ENCODE peak calls at places on chromosomes 4 and X, in ten cellular contexts. C is PC-9; G is effector memory CD8-positive, alpha-beta T cell; K is fibroblast of lung; Y is PC-3; M is NCI-H2029; I is GM23338; Q is fibroblast of pulmonary artery; P is T-helper 2 cell; X is HTR-8/SVneo. Z is an unnamed sample.
A peak's percentile ranks its signal among the peaks of the same experiment; 100 is the strongest.

GRCh38 chrX:123959281-123960063 is 2.0 kb upstream of the STAG2 start:
- DNase-seq in C (peak; percentile 24), G (no peak), K (peak; percentile 43), Y (peak; percentile 43), M (no peak), I (peak; percentile 19), Q (peak; percentile 35), P (no peak), X (no peak), Z (no peak)

GRCh38 chrX:131394384-131394783 is 105.3 kb upstream of the IGSF1 start:
- DNase-seq in C (peak; percentile 3), G (no peak), K (no peak), Y (no peak), M (no peak), I (no peak), Q (no peak), P (no peak), X (no peak), Z (no peak)

GRCh38 chr4:47221721-47222120 is 190.4 kb downstream of the GABRB1 start:
- DNase-seq in C (no peak), G (no peak), K (peak; percentile 76), Y (no peak), M (no peak), I (no peak), Q (peak; percentile 82), P (no peak), X (no peak), Z (no peak)

GRCh38 chr4:26288308-26288982 is 32.4 kb upstream of the RBPJ start:
- DNase-seq in C (peak; percentile 20), G (no peak), K (peak; percentile 65), Y (peak; percentile 59), M (no peak), I (no peak), Q (peak; percentile 45), P (peak; percentile 94), X (no peak), Z (no peak)

GRCh38 chrX:13248867-13249521 is 70.9 kb downstream of the ATXN3L start:
- DNase-seq in C (no peak), G (no peak), K (no peak), Y (no peak), M (no peak), I (no peak), Q (no peak), P (no peak), X (no peak), Z (no peak)

GRCh38 chr4:184477201-184477999 is 3.0 kb upstream of the IRF2 start:
- DNase-seq in C (no peak), G (no peak), K (no peak), Y (no peak), M (no peak), I (no peak), Q (no peak), P (peak; percentile 17), X (no peak), Z (no peak)

GRCh38 chrX:13295841-13296240 is 24.0 kb downstream of the ATXN3L start:
- DNase-seq in C (no peak), G (no peak), K (no peak), Y (no peak), M (no peak), I (no peak), Q (no peak), P (no peak), X (no peak), Z (no peak)

GRCh38 chrX:88881536-88881935 is 134.5 kb downstream of the CPXCR1 start:
- DNase-seq in C (no peak), G (no peak), K (no peak), Y (no peak), M (no peak), I (no peak), Q (no peak), P (no peak), X (no peak), Z (no peak)

GRCh38 chr4:123317211-123317610 is 79.4 kb upstream of the SPRY1 start:
- DNase-seq in C (no peak), G (no peak), K (no peak), Y (peak; percentile 36), M (no peak), I (no peak), Q (no peak), P (no peak), X (no peak), Z (no peak)

GRCh38 chr4:744212-744841 is 38.7 kb downstream of the PCGF3 start:
- DNase-seq in C (no peak), G (no peak), K (no peak), Y (no peak), M (no peak), I (no peak), Q (no peak), P (no peak), X (no peak), Z (no peak)

GRCh38 chr4:31324814-31325213 is 604.6 kb downstream of the PCDH7 start:
- DNase-seq in C (no peak), G (no peak), K (no peak), Y (no peak), M (no peak), I (no peak), Q (no peak), P (no peak), X (no peak), Z (no peak)

GRCh38 chr4:185040523-185040922 is 22.2 kb downstream of the HELT start:
- DNase-seq in C (no peak), G (no peak), K (no peak), Y (no peak), M (no peak), I (no peak), Q (no peak), P (no peak), X (no peak), Z (no peak)

GRCh38 chr4:71338846-71339593 is at the start of gene SLC4A4:
- DNase-seq in C (no peak), G (no peak), K (peak; percentile 54), Y (peak; percentile 72), M (no peak), I (no peak), Q (peak; percentile 16), P (peak; percentile 75), X (no peak), Z (no peak)

GRCh38 chrX:10884246-10884645 is 226.9 kb upstream of the HCCS start:
- DNase-seq in C (no peak), G (no peak), K (peak; percentile 26), Y (no peak), M (no peak), I (no peak), Q (peak; percentile 38), P (no peak), X (no peak), Z (no peak)

GRCh38 chr4:1195109-1195671 is 22.8 kb upstream of the SPON2 start:
- DNase-seq in C (no peak), G (no peak), K (no peak), Y (no peak), M (no peak), I (no peak), Q (no peak), P (no peak), X (no peak), Z (no peak)

GRCh38 chrX:50202539-50202938 is 1.7 kb upstream of the AKAP4 start:
- DNase-seq in C (no peak), G (no peak), K (no peak), Y (peak; percentile 60), M (no peak), I (no peak), Q (peak; percentile 13), P (no peak), X (no peak), Z (no peak)

GRCh38 chr4:102623622-102624021 is 122.5 kb downstream of the NFKB1 start:
- DNase-seq in C (no peak), G (no peak), K (peak; percentile 59), Y (peak; percentile 40), M (no peak), I (peak; percentile 57), Q (peak; percentile 71), P (no peak), X (peak; percentile 39), Z (no peak)

GRCh38 chrX:14872355-14872754 is 514 bp downstream of the FANCB start:
- DNase-seq in C (no peak), G (no peak), K (no peak), Y (no peak), M (no peak), I (peak; percentile 1), Q (no peak), P (peak; percentile 6), X (no peak), Z (no peak)

GRCh38 chr4:78552398-78553396 is 1.1 kb downstream of the ANXA3 start:
- DNase-seq in C (peak; percentile 71), G (no peak), K (no peak), Y (peak; percentile 92), M (peak; percentile 17), I (peak; percentile 87), Q (peak; percentile 34), P (no peak), X (no peak), Z (no peak)

GRCh38 chr4:168852933-168853713 is 156.9 kb downstream of the CBR4 start:
- DNase-seq in C (no peak), G (no peak), K (no peak), Y (no peak), M (no peak), I (no peak), Q (no peak), P (no peak), X (no peak), Z (no peak)

GRCh38 chrX:41600266-41600665 is 88.5 kb upstream of the GPR34 start:
- DNase-seq in C (no peak), G (no peak), K (no peak), Y (no peak), M (no peak), I (peak; percentile 28), Q (peak; percentile 70), P (no peak), X (peak; percentile 22), Z (no peak)

GRCh38 chr4:114907514-114908099 is 205.8 kb downstream of the NDST4 start:
- DNase-seq in C (no peak), G (no peak), K (no peak), Y (no peak), M (no peak), I (no peak), Q (no peak), P (no peak), X (no peak), Z (no peak)

GRCh38 chr4:85642356-85643100 is 167.6 kb downstream of the ARHGAP24 start:
- DNase-seq in C (no peak), G (no peak), K (no peak), Y (no peak), M (no peak), I (no peak), Q (no peak), P (no peak), X (no peak), Z (no peak)

GRCh38 chr4:27123050-27123768 is 262.6 kb downstream of the STIM2 start:
- DNase-seq in C (no peak), G (no peak), K (no peak), Y (peak; percentile 77), M (no peak), I (peak; percentile 92), Q (no peak), P (no peak), X (no peak), Z (no peak)

GRCh38 chr4:8847331-8847730 is 24.3 kb downstream of the HMX1 start:
- DNase-seq in C (no peak), G (no peak), K (no peak), Y (no peak), M (no peak), I (no peak), Q (no peak), P (no peak), X (no peak), Z (no peak)

GRCh38 chr4:168203233-168203911 is 111.0 kb downstream of the ANXA10 start:
- DNase-seq in C (no peak), G (no peak), K (no peak), Y (no peak), M (no peak), I (no peak), Q (no peak), P (no peak), X (no peak), Z (no peak)

GRCh38 chrX:1500701-1501624 is 36.0 kb downstream of the P2RY8 start:
- DNase-seq in C (no peak), G (peak; percentile 34), K (no peak), Y (no peak), M (no peak), I (no peak), Q (no peak), P (peak; percentile 78), X (no peak), Z (no peak)

GRCh38 chrX:2193273-2193592 is 307.5 kb downstream of the DHRSX start:
- DNase-seq in C (no peak), G (no peak), K (no peak), Y (no peak), M (no peak), I (no peak), Q (no peak), P (no peak), X (no peak), Z (no peak)

Z was measured in T1000.